ENCODE peak calls at places on chromosomes 2 and 18, in six cellular contexts. S, I, B, F, R and C are unnamed samples.

GRCh38 chr2:45705233-45705632 is 53.8 kb downstream of the PRKCE start:
- DNase-seq in S (no peak), I (no peak), B (no peak), F (no peak), R (no peak), C (no peak)

GRCh38 chr2:45968946-45969584 is 317.6 kb downstream of the PRKCE start:
- DNase-seq in S (peak), I (no peak), B (peak), F (no peak), R (no peak), C (peak)

GRCh38 chr18:64134044-64134757 is 14.7 kb downstream of the LINC00305 start:
- DNase-seq in S (peak), I (no peak), B (no peak), F (peak), R (no peak), C (no peak)

GRCh38 chr18:76453057-76453561 is 41.9 kb downstream of the ZNF516 start:
- DNase-seq in S (no peak), I (no peak), B (no peak), F (no peak), R (no peak), C (no peak)

GRCh38 chr2:232666051-232666805 is 30.9 kb upstream of the GIGYF2 start:
- DNase-seq in S (no peak), I (no peak), B (no peak), F (peak), R (no peak), C (no peak)

GRCh38 chr18:57803119-57803969 is at the start of gene ATP8B1:
- DNase-seq in S (peak), I (no peak), B (peak), F (peak), R (no peak), C (peak)

GRCh38 chr2:29753676-29754444 is 167.5 kb downstream of the ALK start:
- DNase-seq in S (no peak), I (no peak), B (peak), F (no peak), R (no peak), C (peak)

GRCh38 chr18:7626922-7627440 is 59.9 kb downstream of the PTPRM start:
- DNase-seq in S (peak), I (no peak), B (peak), F (peak), R (no peak), C (peak)

GRCh38 chr2:180006236-180006635 is 861 bp downstream of the CWC22 start:
- DNase-seq in S (no peak), I (no peak), B (no peak), F (no peak), R (no peak), C (no peak)

GRCh38 chr18:58225101-58225500 is 181.1 kb downstream of the NEDD4L start:
- DNase-seq in S (no peak), I (no peak), B (no peak), F (peak), R (peak), C (no peak)

GRCh38 chr18:65752625-65753325 is 2.0 kb downstream of the CDH7 start:
- DNase-seq in S (no peak), I (no peak), B (no peak), F (no peak), R (no peak), C (no peak)

GRCh38 chr2:205053827-205054410 is 508.6 kb downstream of the PARD3B start:
- DNase-seq in S (peak), I (no peak), B (no peak), F (peak), R (no peak), C (no peak)

GRCh38 chr18:78892201-78892600 is 87.4 kb upstream of the SALL3 start:
- DNase-seq in S (no peak), I (no peak), B (no peak), F (no peak), R (no peak), C (no peak)

GRCh38 chr2:109094144-109094543 is 34.9 kb upstream of the SH3RF3 start:
- DNase-seq in S (no peak), I (no peak), B (no peak), F (no peak), R (no peak), C (no peak)

GRCh38 chr2:64829522-64829921 is 159.7 kb upstream of the SLC1A4 start:
- DNase-seq in S (no peak), I (no peak), B (no peak), F (no peak), R (no peak), C (no peak)

GRCh38 chr2:60416221-60417008 is 137.0 kb downstream of the BCL11A start:
- DNase-seq in S (peak), I (no peak), B (no peak), F (no peak), R (no peak), C (no peak)

GRCh38 chr2:47486858-47487497 is 84.0 kb downstream of the MSH2 start:
- DNase-seq in S (peak), I (no peak), B (no peak), F (no peak), R (no peak), C (no peak)

GRCh38 chr2:90077948-90078347 is 1386.5 kb downstream of the RPIA start:
- DNase-seq in S (no peak), I (no peak), B (no peak), F (no peak), R (no peak), C (no peak)

GRCh38 chr2:25825238-25825637 is 53.0 kb downstream of the ASXL2 start:
- DNase-seq in S (no peak), I (no peak), B (no peak), F (no peak), R (peak), C (no peak)

GRCh38 chr18:21833619-21834300 is 93.2 kb downstream of the MIB1 start:
- DNase-seq in S (no peak), I (no peak), B (no peak), F (no peak), R (no peak), C (no peak)

GRCh38 chr18:61047794-61048193 is 285.4 kb upstream of the CDH20 start:
- DNase-seq in S (no peak), I (no peak), B (no peak), F (no peak), R (no peak), C (no peak)

GRCh38 chr2:230067990-230068657 is 600 bp downstream of the SLC16A14 start:
- DNase-seq in S (peak), I (no peak), B (no peak), F (peak), R (peak), C (peak)

GRCh38 chr18:67651438-67651837 is 134.9 kb upstream of the DSEL start:
- DNase-seq in S (no peak), I (no peak), B (no peak), F (no peak), R (no peak), C (peak)